ENCODE peak calls at places on chromosomes 5 and 9, in ten cellular contexts. D, X, J, M, E, W, A, G, S and Q are unnamed samples.

GRCh38 chr9:27154923-27155322 is 45.9 kb downstream of the TEK start:
- DNase-seq in D (peak; percentile 95), X (no peak), J (no peak), M (no peak), E (no peak), W (peak; percentile 91), A (no peak), G (no peak), S (peak; percentile 84), Q (no peak)

GRCh38 chr9:127886401-127886972 is 9.0 kb upstream of the AK1 start:
- DNase-seq in D (no peak), X (no peak), J (no peak), M (no peak), E (peak; percentile 59), W (no peak), A (no peak), G (no peak), S (peak; percentile 46), Q (no peak)

GRCh38 chr5:93809430-93809829 is 68.0 kb upstream of the POU5F2 start:
- DNase-seq in D (no peak), X (no peak), J (no peak), M (no peak), E (no peak), W (no peak), A (no peak), G (no peak), S (no peak), Q (no peak)

GRCh38 chr9:78884611-78885150 is 587.8 kb downstream of the PSAT1 start:
- DNase-seq in D (peak; percentile 54), X (no peak), J (no peak), M (no peak), E (no peak), W (no peak), A (no peak), G (no peak), S (no peak), Q (no peak)

GRCh38 chr9:76800901-76801300 is 36.7 kb downstream of the PCA3 start:
- DNase-seq in D (no peak), X (no peak), J (no peak), M (no peak), E (no peak), W (no peak), A (no peak), G (no peak), S (no peak), Q (no peak)

GRCh38 chr5:96067902-96068614 is 106.4 kb upstream of the ELL2 start:
- DNase-seq in D (peak; percentile 95), X (no peak), J (peak; percentile 52), M (no peak), E (no peak), W (peak; percentile 90), A (no peak), G (no peak), S (peak; percentile 70), Q (no peak)

GRCh38 chr5:127696688-127697087 is 6.5 kb upstream of the CCDC192 start:
- DNase-seq in D (peak; percentile 71), X (no peak), J (no peak), M (no peak), E (no peak), W (peak; percentile 37), A (no peak), G (no peak), S (peak; percentile 25), Q (no peak)

GRCh38 chr9:113125636-113126035 is 25.2 kb upstream of the SLC31A2 start:
- DNase-seq in D (no peak), X (no peak), J (no peak), M (no peak), E (no peak), W (no peak), A (no peak), G (no peak), S (no peak), Q (no peak)

GRCh38 chr9:129719135-129719534 is 33.7 kb downstream of the PTGES start:
- DNase-seq in D (no peak), X (no peak), J (no peak), M (no peak), E (no peak), W (no peak), A (no peak), G (no peak), S (no peak), Q (no peak)

GRCh38 chr5:140043508-140043872 is 391 bp upstream of the NRG2 start:
- DNase-seq in D (no peak), X (no peak), J (no peak), M (peak; percentile 4), E (peak; percentile 62), W (no peak), A (no peak), G (no peak), S (no peak), Q (peak; percentile 67)

GRCh38 chr5:131630208-131630962 is 4.6 kb downstream of the RAPGEF6 start:
- DNase-seq in D (no peak), X (no peak), J (no peak), M (no peak), E (no peak), W (no peak), A (no peak), G (no peak), S (no peak), Q (no peak)

GRCh38 chr9:69564557-69564956 is 107.6 kb downstream of the APBA1 start:
- DNase-seq in D (no peak), X (no peak), J (no peak), M (no peak), E (no peak), W (no peak), A (no peak), G (no peak), S (no peak), Q (no peak)

GRCh38 chr9:36141288-36141687 is 4.8 kb downstream of the GLIPR2 start:
- DNase-seq in D (peak; percentile 41), X (peak; percentile 12), J (no peak), M (no peak), E (no peak), W (peak; percentile 55), A (no peak), G (no peak), S (peak; percentile 57), Q (peak; percentile 55)